ENCODE peak calls at places on chromosomes 4 and X, in four cellular contexts. One of them, this sample, is unnamed. For H3K9me3, the result is how much of the 10 kb centered on the place peaks cover.

GRCh38 chr4:40702137-40702799 is 47.5 kb upstream of the NSUN7 start:
- DNase-seq in effector memory CD4-positive, alpha-beta T cell: no peak
- DNase-seq in OCI-LY7: no peak
- DNase-seq in PC-9: no peak
- DNase-seq in this sample: no peak

GRCh38 chrX:68462653-68463052 is 29.4 kb upstream of the OPHN1 start:
- DNase-seq in PC-9: no peak
- DNase-seq in effector memory CD4-positive, alpha-beta T cell: no peak
- DNase-seq in OCI-LY7: peak
- DNase-seq in this sample: peak

GRCh38 chrX:147736045-147736444 is 175.7 kb upstream of the FMR1 start:
- DNase-seq in PC-9: no peak
- DNase-seq in OCI-LY7: no peak
- DNase-seq in effector memory CD4-positive, alpha-beta T cell: no peak
- DNase-seq in this sample: peak

GRCh38 chr4:16226816-16227461 is 668 bp upstream of the TAPT1 start:
- DNase-seq in OCI-LY7: peak
- DNase-seq in PC-9: peak
- DNase-seq in effector memory CD4-positive, alpha-beta T cell: peak
- DNase-seq in this sample: peak

GRCh38 chrX:130299279-130300009 is 30.7 kb upstream of the ZNF280C start:
- DNase-seq in OCI-LY7: no peak
- DNase-seq in PC-9: peak
- DNase-seq in effector memory CD4-positive, alpha-beta T cell: no peak
- DNase-seq in this sample: peak

GRCh38 chrX:39030636-39031035 is 229.4 kb downstream of the MID1IP1 start:
- DNase-seq in OCI-LY7: no peak
- DNase-seq in PC-9: no peak
- DNase-seq in effector memory CD4-positive, alpha-beta T cell: no peak
- DNase-seq in this sample: no peak

GRCh38 chrX:53684415-53685192 is 1.9 kb downstream of the HUWE1 start:
- DNase-seq in PC-9: no peak
- DNase-seq in OCI-LY7: no peak
- DNase-seq in effector memory CD4-positive, alpha-beta T cell: no peak
- DNase-seq in this sample: no peak

GRCh38 chr4:147733614-147734344 is 1.9 kb downstream of the ARHGAP10 start:
- DNase-seq in effector memory CD4-positive, alpha-beta T cell: no peak
- DNase-seq in PC-9: no peak
- DNase-seq in OCI-LY7: no peak
- DNase-seq in this sample: peak

GRCh38 chrX:46477435-46477834 is 67.8 kb downstream of the ZNF674 start:
- DNase-seq in OCI-LY7: no peak
- DNase-seq in PC-9: no peak
- DNase-seq in effector memory CD4-positive, alpha-beta T cell: no peak
- DNase-seq in this sample: no peak

GRCh38 chr4:40046311-40046980 is 10.2 kb upstream of the N4BP2 start:
- DNase-seq in PC-9: peak
- DNase-seq in OCI-LY7: no peak
- DNase-seq in effector memory CD4-positive, alpha-beta T cell: no peak
- DNase-seq in this sample: no peak

GRCh38 chrX:57453901-57454300 is 137.9 kb upstream of the ZXDB start:
- DNase-seq in effector memory CD4-positive, alpha-beta T cell: no peak
- DNase-seq in OCI-LY7: peak
- DNase-seq in PC-9: no peak
- DNase-seq in this sample: peak

GRCh38 chr4:14222630-14223029 is 595.1 kb upstream of the BOD1L1 start:
- DNase-seq in effector memory CD4-positive, alpha-beta T cell: no peak
- DNase-seq in OCI-LY7: no peak
- DNase-seq in PC-9: no peak
- DNase-seq in this sample: no peak

GRCh38 chrX:115561605-115562491 is 874 bp downstream of the PLS3 start:
- DNase-seq in effector memory CD4-positive, alpha-beta T cell: no peak
- DNase-seq in OCI-LY7: no peak
- DNase-seq in PC-9: peak
- DNase-seq in this sample: peak

GRCh38 chr4:86015412-86016350 is 344.2 kb downstream of the MAPK10 start:
- DNase-seq in PC-9: no peak
- DNase-seq in effector memory CD4-positive, alpha-beta T cell: no peak
- DNase-seq in OCI-LY7: no peak
- DNase-seq in this sample: no peak

GRCh38 chr4:164997941-164998340 is 20.5 kb upstream of the TRIM61 start:
- DNase-seq in effector memory CD4-positive, alpha-beta T cell: no peak
- DNase-seq in OCI-LY7: no peak
- DNase-seq in PC-9: no peak
- DNase-seq in this sample: no peak

GRCh38 chrX:40459576-40460158 is 121.1 kb upstream of the ATP6AP2 start:
- DNase-seq in PC-9: no peak
- DNase-seq in effector memory CD4-positive, alpha-beta T cell: no peak
- DNase-seq in OCI-LY7: no peak
- DNase-seq in this sample: peak

GRCh38 chr4:73343432-73343831 is 60.7 kb upstream of the ALB start:
- DNase-seq in PC-9: no peak
- DNase-seq in OCI-LY7: no peak
- DNase-seq in effector memory CD4-positive, alpha-beta T cell: no peak
- DNase-seq in this sample: peak

GRCh38 chrX:147570483-147570882 is 341.2 kb upstream of the FMR1 start:
- DNase-seq in effector memory CD4-positive, alpha-beta T cell: no peak
- DNase-seq in PC-9: no peak
- DNase-seq in OCI-LY7: no peak
- DNase-seq in this sample: no peak

GRCh38 chr4:8599657-8600056 is 7.1 kb downstream of the CPZ start:
- DNase-seq in OCI-LY7: no peak
- DNase-seq in effector memory CD4-positive, alpha-beta T cell: no peak
- DNase-seq in PC-9: peak
- DNase-seq in this sample: no peak

GRCh38 chr4:118740869-118741268 is 55.7 kb downstream of the METTL14 start:
- DNase-seq in OCI-LY7: peak
- DNase-seq in PC-9: no peak
- DNase-seq in effector memory CD4-positive, alpha-beta T cell: no peak
- DNase-seq in this sample: no peak

GRCh38 chrX:151393514-151393913 is 3.5 kb upstream of the VMA21 start:
- DNase-seq in PC-9: no peak
- DNase-seq in effector memory CD4-positive, alpha-beta T cell: peak
- DNase-seq in OCI-LY7: peak
- DNase-seq in this sample: peak

GRCh38 chr4:6269651-6270511 is at the start of gene WFS1:
- DNase-seq in PC-9: peak
- DNase-seq in effector memory CD4-positive, alpha-beta T cell: peak
- DNase-seq in OCI-LY7: peak
- DNase-seq in this sample: peak

GRCh38 chr4:174358823-174359222 is 75.1 kb downstream of the CEP44 start:
- DNase-seq in effector memory CD4-positive, alpha-beta T cell: no peak
- DNase-seq in OCI-LY7: no peak
- DNase-seq in PC-9: no peak
- DNase-seq in this sample: no peak

GRCh38 chrX:12967711-12968465 is 7.0 kb upstream of the TMSB4X start:
- DNase-seq in PC-9: no peak
- DNase-seq in effector memory CD4-positive, alpha-beta T cell: no peak
- DNase-seq in OCI-LY7: no peak
- DNase-seq in this sample: no peak

GRCh38 chr4:54784188-54784671 is 126.5 kb downstream of the KIT start:
- DNase-seq in OCI-LY7: no peak
- DNase-seq in PC-9: no peak
- DNase-seq in effector memory CD4-positive, alpha-beta T cell: no peak
- DNase-seq in this sample: no peak

GRCh38 chr4:126264839-126265238 is 950.1 kb downstream of the FAT4 start:
- DNase-seq in effector memory CD4-positive, alpha-beta T cell: no peak
- DNase-seq in PC-9: no peak
- DNase-seq in OCI-LY7: no peak
- DNase-seq in this sample: no peak

GRCh38 chr4:114272226-114272625 is 292.8 kb upstream of the ARSJ start:
- DNase-seq in OCI-LY7: no peak
- DNase-seq in PC-9: no peak
- DNase-seq in effector memory CD4-positive, alpha-beta T cell: no peak
- DNase-seq in this sample: no peak
- H3K9me3 ChIP-seq in OCI-LY7: under half
- H3K9me3 ChIP-seq in PC-9: under half
- H3K9me3 ChIP-seq in effector memory CD4-positive, alpha-beta T cell: under half
- H3K9me3 ChIP-seq in this sample: under half

DNA sequence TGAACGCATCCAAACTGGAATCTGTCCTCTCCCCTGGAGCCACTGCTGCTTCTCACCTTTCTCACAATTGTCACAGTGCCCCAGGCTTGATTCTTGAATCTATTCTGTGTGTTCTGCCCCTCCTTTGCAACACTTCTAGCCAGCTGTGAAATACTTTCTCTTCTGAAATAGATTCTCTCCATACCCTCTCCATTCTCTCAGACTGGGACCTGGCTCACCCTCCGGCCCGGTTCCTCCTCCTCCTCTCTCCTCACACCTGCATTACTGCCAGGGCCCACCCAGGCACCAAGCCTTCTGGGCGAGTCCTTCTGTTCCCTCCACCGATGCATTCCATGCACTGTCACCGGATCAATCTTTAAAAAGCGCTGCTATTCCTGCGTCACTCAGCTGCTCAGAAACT is 336.1 kb downstream of the UNC5C start:
- DNase-seq in PC-9: no peak
- DNase-seq in effector memory CD4-positive, alpha-beta T cell: no peak
- DNase-seq in OCI-LY7: no peak
- DNase-seq in this sample: no peak
- H3K9me3 ChIP-seq in PC-9: under half
- H3K9me3 ChIP-seq in effector memory CD4-positive, alpha-beta T cell: under half
- H3K9me3 ChIP-seq in OCI-LY7: under half
- H3K9me3 ChIP-seq in this sample: under half

GRCh38 chr4:12231098-12231497 is 802.4 kb upstream of the HS3ST1 start:
- DNase-seq in PC-9: no peak
- DNase-seq in OCI-LY7: no peak
- DNase-seq in effector memory CD4-positive, alpha-beta T cell: no peak
- DNase-seq in this sample: no peak
- H3K9me3 ChIP-seq in PC-9: under half
- H3K9me3 ChIP-seq in OCI-LY7: under half
- H3K9me3 ChIP-seq in effector memory CD4-positive, alpha-beta T cell: under half
- H3K9me3 ChIP-seq in this sample: under half

DNA sequence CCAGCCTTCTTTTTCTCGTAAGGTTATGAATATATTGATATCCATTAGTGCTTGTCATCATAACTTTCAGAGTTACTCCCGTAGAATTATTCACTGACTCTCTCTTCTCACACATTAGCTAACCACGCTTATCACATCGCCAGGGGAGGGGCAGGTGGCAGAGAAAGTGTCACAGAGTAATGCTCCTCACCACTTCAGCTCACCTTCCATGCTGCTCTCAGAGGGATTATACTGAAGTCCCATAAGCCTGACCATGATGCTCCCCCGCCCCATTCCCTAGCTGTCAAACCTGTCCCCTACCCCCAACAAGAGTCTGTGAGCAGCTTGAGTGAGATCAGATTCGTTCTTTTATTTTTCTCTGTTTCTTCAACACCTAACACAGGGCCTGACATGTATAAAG is 55.2 kb downstream of the RS1 start:
- DNase-seq in PC-9: no peak
- DNase-seq in OCI-LY7: no peak
- DNase-seq in effector memory CD4-positive, alpha-beta T cell: no peak
- DNase-seq in this sample: no peak
- H3K9me3 ChIP-seq in PC-9: under half
- H3K9me3 ChIP-seq in OCI-LY7: under half
- H3K9me3 ChIP-seq in effector memory CD4-positive, alpha-beta T cell: under half
- H3K9me3 ChIP-seq in this sample: under half

GRCh38 chr4:95764961-95765360 is 74.9 kb upstream of the PDHA2 start:
- DNase-seq in OCI-LY7: no peak
- DNase-seq in effector memory CD4-positive, alpha-beta T cell: no peak
- DNase-seq in PC-9: no peak
- DNase-seq in this sample: no peak

GRCh38 chr4:95758001-95758400 is 81.9 kb upstream of the PDHA2 start:
- DNase-seq in effector memory CD4-positive, alpha-beta T cell: no peak
- DNase-seq in PC-9: no peak
- DNase-seq in OCI-LY7: peak
- DNase-seq in this sample: no peak

GRCh38 chr4:95761871-95762270 is 78.0 kb upstream of the PDHA2 start:
- DNase-seq in OCI-LY7: no peak
- DNase-seq in PC-9: no peak
- DNase-seq in effector memory CD4-positive, alpha-beta T cell: no peak
- DNase-seq in this sample: no peak

GRCh38 chr4:95761441-95761840 is 78.5 kb upstream of the PDHA2 start:
- DNase-seq in OCI-LY7: no peak
- DNase-seq in PC-9: peak
- DNase-seq in effector memory CD4-positive, alpha-beta T cell: no peak
- DNase-seq in this sample: no peak
- H3K9me3 ChIP-seq in OCI-LY7: under half
- H3K9me3 ChIP-seq in PC-9: under half
- H3K9me3 ChIP-seq in effector memory CD4-positive, alpha-beta T cell: under half
- H3K9me3 ChIP-seq in this sample: under half

GRCh38 chrX:143601809-143602208 is 34.1 kb downstream of the SLITRK4 start:
- DNase-seq in effector memory CD4-positive, alpha-beta T cell: no peak
- DNase-seq in OCI-LY7: no peak
- DNase-seq in PC-9: no peak
- DNase-seq in this sample: no peak
- H3K9me3 ChIP-seq in effector memory CD4-positive, alpha-beta T cell: under half
- H3K9me3 ChIP-seq in OCI-LY7: under half
- H3K9me3 ChIP-seq in PC-9: under half
- H3K9me3 ChIP-seq in this sample: under half

DNA sequence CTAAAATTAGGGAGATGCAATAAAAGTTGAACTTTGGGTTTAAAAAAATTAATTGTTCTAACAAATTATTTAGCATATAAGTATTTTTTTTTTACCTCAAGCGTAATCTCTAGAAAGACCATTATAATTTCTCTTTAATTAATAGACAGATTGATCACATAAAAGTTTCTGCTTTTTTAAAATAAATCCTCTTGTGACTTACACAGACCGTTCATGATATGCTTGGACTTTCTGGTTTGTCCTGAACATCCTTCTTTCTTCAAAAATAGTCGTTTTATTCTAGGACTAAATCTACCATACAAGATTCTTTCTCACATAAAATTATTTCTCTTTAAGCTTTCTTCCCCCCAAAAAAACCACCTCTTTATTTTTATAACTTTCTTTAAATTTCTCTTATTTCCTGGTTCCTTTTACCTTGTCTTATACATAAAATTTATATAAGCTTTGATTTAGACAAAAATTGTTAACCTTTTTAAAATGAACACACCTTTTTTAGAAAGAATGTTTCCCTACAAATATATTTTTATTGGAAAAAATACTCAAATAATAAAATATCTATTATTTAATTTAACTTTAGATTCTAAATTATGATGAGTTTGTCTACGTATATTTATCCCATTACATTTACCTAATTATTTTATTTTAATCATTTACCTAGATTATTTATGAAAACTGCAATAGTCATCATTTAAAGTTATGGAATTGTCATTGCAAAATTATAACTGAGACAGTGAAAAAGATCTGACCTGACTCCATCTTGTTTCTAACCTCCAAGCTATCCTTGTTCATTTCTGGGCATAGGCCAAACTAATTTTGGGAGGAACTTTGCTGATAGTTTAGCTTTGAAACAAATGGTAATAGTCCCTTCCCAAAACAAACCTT is 37.6 kb downstream of the PGRMC2 start:
- DNase-seq in effector memory CD4-positive, alpha-beta T cell: no peak
- DNase-seq in PC-9: no peak
- DNase-seq in OCI-LY7: peak
- DNase-seq in this sample: no peak
- H3K9me3 ChIP-seq in effector memory CD4-positive, alpha-beta T cell: under half
- H3K9me3 ChIP-seq in PC-9: under half
- H3K9me3 ChIP-seq in OCI-LY7: under half
- H3K9me3 ChIP-seq in this sample: half or more